ENCODE peak calls at places on chromosomes 7 and 10, in five cellular contexts. C is GM23248, P is endothelial cell of umbilical vein, I is neural progenitor cell, W is astrocyte. S is an unnamed sample. For H3K9me3, the result is how much of the 10 kb centered on the place peaks cover.

GRCh38 chr10:34254596-34254995 is 560.5 kb downstream of the PARD3 start:
- DNase-seq in C (peak), P (peak), I (no peak), W (peak), S (peak)

GRCh38 chr7:8065356-8065813 is 96.8 kb downstream of the GLCCI1 start:
- DNase-seq in C (peak), P (no peak), I (no peak), W (peak), S (no peak)

GRCh38 chr7:45663167-45663921 is 89.2 kb downstream of the ADCY1 start:
- DNase-seq in C (peak), P (no peak), I (peak), W (no peak), S (peak)

GRCh38 chr10:113617086-113617485 is 46.8 kb downstream of the NRAP start:
- DNase-seq in C (no peak), P (no peak), I (peak), W (no peak), S (no peak)

GRCh38 chr7:92226981-92227380 is 18.7 kb downstream of the KRIT1 start:
- DNase-seq in C (no peak), P (no peak), I (no peak), W (no peak), S (no peak)

GRCh38 chr7:46123-46829 is 146.1 kb upstream of the FAM20C start:
- DNase-seq in C (no peak), P (no peak), I (no peak), W (no peak), S (peak)

GRCh38 chr7:2986561-2986960 is 57.1 kb downstream of the CARD11 start:
- DNase-seq in C (no peak), P (no peak), I (no peak), W (no peak), S (no peak)

GRCh38 chr7:128459394-128459878 is 3.8 kb downstream of the HILPDA start:
- DNase-seq in C (peak), P (peak), I (peak), W (peak), S (peak)

GRCh38 chr10:80136134-80136571 is 3.6 kb downstream of the PLAC9 start:
- DNase-seq in C (peak), P (peak), I (no peak), W (peak), S (peak)

GRCh38 chr7:98294798-98295382 is 13.4 kb downstream of the BRI3 start:
- DNase-seq in C (peak), P (peak), I (peak), W (no peak), S (peak)

GRCh38 chr7:73626814-73627213 is 2.5 kb upstream of the MLXIPL start:
- DNase-seq in C (peak), P (no peak), I (peak), W (no peak), S (no peak)

GRCh38 chr10:12844796-12845524 is 156.6 kb downstream of the CCDC3 start:
- DNase-seq in C (peak), P (peak), I (no peak), W (peak), S (peak)

GRCh38 chr7:66356277-66356721 is 151.2 kb downstream of the TPST1 start:
- DNase-seq in C (peak), P (no peak), I (no peak), W (peak), S (peak)

DNA sequence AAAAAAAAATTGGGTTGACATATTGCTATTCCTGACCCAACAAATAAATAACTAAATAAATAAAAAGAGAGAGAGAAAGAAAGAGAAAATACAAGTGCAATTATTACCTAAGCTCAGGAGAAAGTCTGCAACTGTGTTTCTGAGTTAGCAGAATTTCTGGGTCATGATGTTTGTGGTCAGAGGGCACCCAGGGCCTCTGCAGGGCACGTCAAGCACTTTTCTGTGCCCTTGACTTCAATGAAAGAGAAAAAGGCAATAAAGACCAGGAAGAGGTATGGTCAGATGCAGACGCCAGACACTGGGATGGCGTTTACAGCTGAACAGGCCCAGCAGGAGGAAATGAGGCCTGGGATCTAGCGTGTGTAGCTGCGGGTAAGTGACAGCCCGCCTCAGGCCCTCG is 160.9 kb upstream of the GDF10 start:
- DNase-seq in C (no peak), P (no peak), I (no peak), W (no peak), S (no peak)
- H3K9ac ChIP-seq in C (no peak), P (no peak), I (no peak), W (peak), S (no peak)

DNA sequence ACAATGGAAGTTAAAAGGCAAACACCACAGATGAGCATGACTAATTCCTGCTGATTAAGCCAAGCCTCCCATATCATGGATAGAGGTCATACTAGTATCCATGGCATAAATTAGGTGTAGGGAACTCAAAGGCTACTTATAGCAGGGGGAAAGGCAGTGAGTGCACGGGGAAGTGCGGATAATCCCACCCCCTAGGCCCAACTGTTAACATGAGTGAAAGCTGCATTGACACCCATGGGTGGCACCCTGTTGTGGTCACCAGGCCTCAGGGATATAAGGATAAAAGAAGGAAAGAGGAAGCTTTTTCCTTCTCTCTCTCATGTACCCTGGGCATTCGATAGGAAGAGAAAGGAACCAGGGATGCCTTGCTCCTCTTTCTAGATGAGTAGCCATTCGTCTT is 161.9 kb downstream of the DGKB start:
- DNase-seq in C (no peak), P (no peak), I (no peak), W (no peak), S (no peak)
- H3K9me3 ChIP-seq in C (under half), P (under half), I (under half), W (under half), S (under half)

DNA sequence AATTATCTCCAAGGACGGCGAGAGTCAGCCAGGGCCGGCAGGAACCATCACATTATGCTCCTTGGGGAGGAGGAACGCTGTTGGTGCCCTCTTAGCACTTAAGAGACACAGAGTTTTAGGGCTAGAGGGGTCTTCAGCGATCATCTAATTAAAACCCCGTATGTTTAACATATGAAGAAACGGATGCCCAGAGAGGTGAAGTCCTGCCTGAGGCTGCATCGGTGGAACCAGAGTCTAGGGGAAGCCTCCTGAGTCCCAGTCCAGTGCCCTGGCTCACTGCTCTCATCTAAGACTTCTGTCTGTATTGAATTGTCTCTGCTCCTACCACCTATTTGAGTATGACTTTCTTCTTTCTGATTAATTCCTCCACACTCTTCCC is 688 bp upstream of the ABCB4 start:
- DNase-seq in C (peak), P (no peak), I (no peak), W (no peak), S (no peak)
- H3K4me3 ChIP-seq in C (peak), P (no peak), I (peak), W (peak), S (no peak)

GRCh38 chr7:146937836-146938235 is 821.2 kb downstream of the CNTNAP2 start:
- DNase-seq in C (no peak), P (no peak), I (no peak), W (no peak), S (no peak)
- H3K9ac ChIP-seq in C (no peak), P (no peak), I (no peak), W (no peak), S (no peak)